ENCODE peak calls at places on chromosome 12, in nine cellular contexts. P is astrocyte of the cerebellum, R is A549, A is fibroblast of the aortic adventitia, M is endothelial cell, Q is astrocyte, W is PC-3, C is tibial artery, E is left ventricle myocardium inferior. K is an unnamed sample.

GRCh38 chr12:4152145-4152795 is 121.3 kb upstream of the CCND2 start:
- DNase-seq in P (no peak), R (no peak), A (no peak), M (no peak), Q (no peak), W (no peak), C (no peak), E (no peak), K (no peak)

GRCh38 chr12:43914923-43915468 is 79.1 kb downstream of the TMEM117 start:
- DNase-seq in P (no peak), R (no peak), A (no peak), M (no peak), Q (no peak), W (peak), C (no peak), E (no peak), K (no peak)

GRCh38 chr12:31035944-31036665 is 37.6 kb upstream of the DDX11 start:
- DNase-seq in P (no peak), R (no peak), A (no peak), M (no peak), Q (peak), W (peak), C (no peak), E (no peak), K (no peak)

GRCh38 chr12:105960319-105961076 is 178.3 kb downstream of the NUAK1 start:
- DNase-seq in P (no peak), R (no peak), A (no peak), M (no peak), Q (peak), W (peak), C (no peak), E (no peak), K (peak)

GRCh38 chr12:30026621-30027234 is 243.0 kb upstream of the TMTC1 start:
- DNase-seq in P (peak), R (no peak), A (peak), M (no peak), Q (peak), W (peak), C (no peak), E (no peak), K (peak)

GRCh38 chr12:18696971-18697602 is 40.7 kb downstream of the PLCZ1 start:
- DNase-seq in P (peak), R (no peak), A (peak), M (no peak), Q (peak), W (peak), C (no peak), E (no peak), K (peak)

GRCh38 chr12:64730585-64730964 is 28.6 kb downstream of the GNS start:
- DNase-seq in P (no peak), R (no peak), A (no peak), M (no peak), Q (no peak), W (no peak), C (no peak), E (no peak), K (no peak)

GRCh38 chr12:128337456-128338160 is 70.6 kb downstream of the TMEM132C start:
- DNase-seq in P (no peak), R (no peak), A (no peak), M (no peak), Q (no peak), W (no peak), C (no peak), E (no peak), K (no peak)

GRCh38 chr12:52551466-52551865 is 1.5 kb downstream of the KRT71 start:
- DNase-seq in P (no peak), R (no peak), A (no peak), M (no peak), Q (no peak), W (no peak), C (no peak), E (peak), K (no peak)

GRCh38 chr12:99386907-99387306 is 260.6 kb upstream of the GARIN6 start:
- DNase-seq in P (peak), R (peak), A (peak), M (no peak), Q (peak), W (peak), C (no peak), E (no peak), K (peak)

GRCh38 chr12:127819066-127819465 is 447.9 kb upstream of the TMEM132C start:
- DNase-seq in P (no peak), R (no peak), A (peak), M (no peak), Q (peak), W (no peak), C (no peak), E (no peak), K (peak)

GRCh38 chr12:52633383-52633782 is 15.0 kb upstream of the KRT73 start:
- DNase-seq in P (no peak), R (no peak), A (no peak), M (no peak), Q (no peak), W (no peak), C (no peak), E (no peak), K (no peak)

GRCh38 chr12:113334786-113335539 is at the start of gene SLC8B1:
- DNase-seq in P (peak), R (peak), A (peak), M (peak), Q (peak), W (peak), C (peak), E (peak), K (peak)

GRCh38 chr12:116318738-116319050 is 41.2 kb upstream of the MED13L start:
- DNase-seq in P (no peak), R (no peak), A (peak), M (no peak), Q (no peak), W (no peak), C (no peak), E (no peak), K (no peak)

GRCh38 chr12:5037795-5038357 is 5.8 kb upstream of the KCNA5 start:
- DNase-seq in P (no peak), R (no peak), A (no peak), M (no peak), Q (no peak), W (no peak), C (no peak), E (no peak), K (no peak)

GRCh38 chr12:105322070-105322469 is 8.4 kb upstream of the C12orf75 start:
- DNase-seq in P (no peak), R (no peak), A (peak), M (no peak), Q (peak), W (no peak), C (peak), E (no peak), K (peak)

GRCh38 chr12:114888928-114889327 is 205.0 kb upstream of the TBX3 start:
- DNase-seq in P (no peak), R (no peak), A (no peak), M (no peak), Q (no peak), W (no peak), C (no peak), E (no peak), K (no peak)

GRCh38 chr12:117671734-117672133 is 297.1 kb downstream of the KSR2 start:
- DNase-seq in P (no peak), R (peak), A (no peak), M (peak), Q (no peak), W (peak), C (no peak), E (peak), K (peak)

GRCh38 chr12:89427508-89428156 is 75.3 kb upstream of the DUSP6 start:
- DNase-seq in P (no peak), R (no peak), A (no peak), M (no peak), Q (no peak), W (no peak), C (no peak), E (no peak), K (peak)

GRCh38 chr12:70543444-70543843 is 93.8 kb downstream of the PTPRB start:
- DNase-seq in P (peak), R (peak), A (peak), M (no peak), Q (peak), W (peak), C (no peak), E (no peak), K (peak)

GRCh38 chr12:47818701-47819543 is 781 bp downstream of the HDAC7 start:
- DNase-seq in P (no peak), R (peak), A (no peak), M (peak), Q (no peak), W (no peak), C (peak), E (peak), K (peak)

GRCh38 chr12:64598831-64599230 is 11.5 kb upstream of the RASSF3 start:
- DNase-seq in P (no peak), R (no peak), A (no peak), M (no peak), Q (no peak), W (no peak), C (no peak), E (no peak), K (no peak)

GRCh38 chr12:89707992-89708792 is 446 bp downstream of the ATP2B1 start:
- DNase-seq in P (no peak), R (peak), A (no peak), M (peak), Q (no peak), W (peak), C (no peak), E (peak), K (no peak)

GRCh38 chr12:56087220-56087619 is 7.3 kb downstream of the ERBB3 start:
- DNase-seq in P (no peak), R (no peak), A (peak), M (no peak), Q (no peak), W (peak), C (no peak), E (peak), K (peak)

GRCh38 chr12:101127521-101128219 is 82.4 kb downstream of the SLC5A8 start:
- DNase-seq in P (peak), R (no peak), A (peak), M (no peak), Q (peak), W (no peak), C (no peak), E (no peak), K (peak)

GRCh38 chr12:83886479-83886878 is 1026.1 kb downstream of the SLC6A15 start:
- DNase-seq in P (no peak), R (no peak), A (no peak), M (no peak), Q (no peak), W (no peak), C (no peak), E (no peak), K (no peak)

GRCh38 chr12:111434680-111435338 is 29.1 kb downstream of the SH2B3 start:
- DNase-seq in P (no peak), R (no peak), A (peak), M (peak), Q (peak), W (no peak), C (peak), E (peak), K (peak)

DNA sequence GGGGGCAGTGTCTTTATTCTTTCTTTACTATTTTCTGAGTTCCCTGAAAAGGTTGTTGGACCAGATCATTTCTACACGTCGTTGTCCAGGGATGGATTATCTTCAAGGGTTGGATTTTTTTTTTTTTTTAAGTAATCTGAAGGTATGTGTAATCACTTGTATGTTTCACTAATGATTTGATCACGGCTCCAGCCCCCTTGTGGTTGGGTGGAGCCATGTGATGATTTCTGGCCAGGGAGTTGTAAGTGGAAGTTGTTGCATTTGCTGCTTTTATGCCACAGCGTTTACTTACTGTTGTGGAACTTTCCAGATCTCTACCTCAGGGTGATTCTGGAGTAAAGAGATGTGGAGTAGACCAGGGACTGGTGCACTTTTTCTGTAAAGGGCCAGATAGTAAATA is 390.3 kb downstream of the AACS start:
- DNase-seq in P (no peak), R (no peak), A (no peak), M (no peak), Q (no peak), W (no peak), C (no peak), E (no peak), K (no peak)
- TF ChIP-seq CTCF in P (no peak), R (no peak), A (no peak), M (peak), Q (no peak), W (peak), C (no peak), E (no peak), K (no peak)

DNA sequence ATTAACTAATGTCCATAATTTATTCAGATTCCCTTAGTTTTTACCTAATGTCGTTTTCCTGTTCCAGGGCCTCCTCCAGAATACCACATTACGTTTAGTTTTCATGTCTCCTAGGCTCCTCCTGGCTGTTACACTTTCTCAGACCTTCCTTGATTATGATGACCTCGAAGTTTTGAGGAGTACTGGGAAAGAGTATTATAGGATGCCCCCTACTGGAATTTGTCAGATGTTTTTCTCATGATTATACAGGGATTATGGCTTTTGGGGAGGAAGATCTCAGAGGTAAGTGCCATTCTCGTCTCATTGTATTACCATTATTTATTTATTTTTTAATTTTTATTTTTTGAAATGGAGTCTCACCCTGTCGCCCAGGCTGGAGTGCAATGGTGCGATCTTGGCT is 17.7 kb upstream of the C1S start:
- DNase-seq in P (no peak), R (peak), A (peak), M (no peak), Q (no peak), W (peak), C (no peak), E (no peak), K (peak)
- TF ChIP-seq CTCF in P (peak), R (peak), A (peak), M (peak), Q (peak), W (peak), C (peak), E (peak), K (peak)

GRCh38 chr12:48972213-48973021 is 882 bp upstream of the WNT10B start:
- DNase-seq in P (no peak), R (no peak), A (no peak), M (no peak), Q (peak), W (no peak), C (no peak), E (no peak), K (peak)

GRCh38 chr12:48973531-48973930 is 2.0 kb upstream of the WNT10B start:
- DNase-seq in P (no peak), R (no peak), A (peak), M (no peak), Q (no peak), W (no peak), C (peak), E (peak), K (no peak)

GRCh38 chr12:48973084-48973483 is 1.5 kb upstream of the WNT10B start:
- DNase-seq in P (no peak), R (no peak), A (peak), M (no peak), Q (no peak), W (no peak), C (peak), E (no peak), K (no peak)

GRCh38 chr12:48970702-48971334 is 717 bp downstream of the WNT10B start:
- DNase-seq in P (no peak), R (no peak), A (no peak), M (no peak), Q (no peak), W (no peak), C (no peak), E (no peak), K (no peak)

GRCh38 chr12:48973992-48974673 is 2.6 kb upstream of the WNT10B start:
- DNase-seq in P (no peak), R (no peak), A (peak), M (peak), Q (peak), W (no peak), C (peak), E (peak), K (no peak)
- TF ChIP-seq CTCF in P (peak), R (peak), A (peak), M (peak), Q (peak), W (peak), C (peak), E (peak), K (peak)

GRCh38 chr12:46110928-46111699 is 120.7 kb upstream of the SCAF11 start:
- DNase-seq in P (no peak), R (no peak), A (no peak), M (no peak), Q (no peak), W (no peak), C (no peak), E (no peak), K (no peak)
- TF ChIP-seq CTCF in P (no peak), R (no peak), A (peak), M (peak), Q (no peak), W (no peak), C (no peak), E (no peak), K (peak)

GRCh38 chr12:49556391-49557186 is 11.4 kb downstream of the MCRS1 start:
- DNase-seq in P (no peak), R (no peak), A (no peak), M (no peak), Q (no peak), W (no peak), C (no peak), E (no peak), K (no peak)

GRCh38 chr12:49558526-49558925 is 9.4 kb downstream of the MCRS1 start:
- DNase-seq in P (no peak), R (no peak), A (no peak), M (no peak), Q (no peak), W (no peak), C (no peak), E (no peak), K (no peak)

GRCh38 chr12:49557187-49557916 is 10.6 kb downstream of the MCRS1 start:
- DNase-seq in P (no peak), R (no peak), A (no peak), M (no peak), Q (no peak), W (no peak), C (no peak), E (no peak), K (no peak)

GRCh38 chr12:49559011-49559675 is 8.8 kb downstream of the MCRS1 start:
- DNase-seq in P (no peak), R (no peak), A (no peak), M (no peak), Q (no peak), W (no peak), C (no peak), E (no peak), K (no peak)

DNA sequence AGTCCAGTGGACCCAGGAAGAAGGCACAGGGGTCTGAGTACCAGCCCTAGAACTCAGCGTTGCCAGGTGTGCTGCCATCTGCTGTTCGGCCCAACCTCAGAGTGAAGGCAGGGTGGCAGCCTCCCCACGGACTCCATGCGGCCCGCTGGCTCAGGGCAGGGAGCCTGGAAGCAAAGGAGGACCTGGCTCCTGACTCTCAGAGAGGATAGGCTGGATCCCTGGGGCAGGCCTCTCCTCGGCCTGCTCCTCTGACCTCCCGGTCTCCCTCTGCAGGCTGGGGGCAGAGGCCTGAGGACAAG is 10.1 kb downstream of the MCRS1 start:
- DNase-seq in P (no peak), R (no peak), A (no peak), M (no peak), Q (no peak), W (peak), C (no peak), E (no peak), K (no peak)
- TF ChIP-seq CTCF in P (no peak), R (peak), A (no peak), M (no peak), Q (no peak), W (peak), C (no peak), E (peak), K (peak)

GRCh38 chr12:93807354-93807753 is 130.2 kb downstream of the CRADD start:
- DNase-seq in P (no peak), R (no peak), A (no peak), M (no peak), Q (no peak), W (no peak), C (no peak), E (no peak), K (no peak)

GRCh38 chr12:93804392-93805179 is 127.4 kb downstream of the CRADD start:
- DNase-seq in P (no peak), R (no peak), A (no peak), M (no peak), Q (peak), W (no peak), C (no peak), E (no peak), K (peak)

GRCh38 chr12:93803408-93803807 is 126.2 kb downstream of the CRADD start:
- DNase-seq in P (no peak), R (no peak), A (peak), M (no peak), Q (peak), W (no peak), C (no peak), E (no peak), K (peak)

GRCh38 chr12:93808169-93808899 is 131.2 kb downstream of the CRADD start:
- DNase-seq in P (no peak), R (no peak), A (no peak), M (no peak), Q (no peak), W (no peak), C (no peak), E (no peak), K (no peak)

GRCh38 chr12:93805736-93806141 is 128.6 kb downstream of the CRADD start:
- DNase-seq in P (no peak), R (no peak), A (no peak), M (no peak), Q (peak), W (no peak), C (no peak), E (no peak), K (no peak)
- TF ChIP-seq CTCF in P (no peak), R (no peak), A (no peak), M (no peak), Q (no peak), W (no peak), C (no peak), E (no peak), K (no peak)

GRCh38 chr12:6294156-6294532 is 16.3 kb upstream of the PLEKHG6 start:
- DNase-seq in P (no peak), R (no peak), A (no peak), M (no peak), Q (no peak), W (no peak), C (no peak), E (no peak), K (no peak)
- TF ChIP-seq CTCF in P (no peak), R (no peak), A (no peak), M (no peak), Q (no peak), W (no peak), C (no peak), E (no peak), K (no peak)